ENCODE peak calls at places on chromosomes 16 and 17, in four cellular contexts. R is activated CD4-positive, alpha-beta T cell treated with anti-CD3 and anti-CD28 coated beads, Interleukin-2, amount 10 ng/mL, durations not matched to agents 7 days and 5 days; W is left ventricle myocardium inferior; U is effector memory CD8-positive, alpha-beta T cell. X is an unnamed sample.
A peak's percentile ranks its signal among the peaks of the same experiment; 100 is the strongest.

GRCh38 chr16:13397126-13397525 is 495.7 kb downstream of the SHISA9 start:
- DNase-seq in U (no peak), W (no peak), R (no peak), X (no peak)

GRCh38 chr16:30722916-30723315 is 23.9 kb downstream of the SRCAP start:
- DNase-seq in U (no peak), R (no peak), W (no peak), X (no peak)

GRCh38 chr16:4298761-4299522 is 16.9 kb upstream of the GLIS2 start:
- DNase-seq in W (peak; percentile 80), U (no peak), R (no peak), X (peak; percentile 97)

GRCh38 chr17:78210111-78210510 is 3.9 kb upstream of the BIRC5 start:
- DNase-seq in U (no peak), R (no peak), W (no peak), X (no peak)

GRCh38 chr17:79543566-79543965 is 67.3 kb downstream of the RBFOX3 start:
- DNase-seq in U (no peak), W (no peak), R (no peak), X (no peak)

GRCh38 chr16:58494981-58495860 is 4.7 kb upstream of the NDRG4 start:
- DNase-seq in W (peak; percentile 69), U (no peak), R (peak; percentile 82), X (peak; percentile 88)

GRCh38 chr17:65772989-65773388 is 211.5 kb upstream of the AXIN2 start:
- DNase-seq in R (no peak), U (no peak), W (no peak), X (no peak)

GRCh38 chr17:60087882-60088669 is 9.4 kb upstream of the HEATR6 start:
- DNase-seq in U (no peak), W (no peak), R (no peak), X (peak; percentile 51)

GRCh38 chr16:13945734-13946490 is 26.0 kb downstream of the ERCC4 start:
- DNase-seq in W (no peak), U (no peak), R (no peak), X (no peak)

GRCh38 chr16:47732122-47732805 is 271.1 kb downstream of the PHKB start:
- DNase-seq in U (no peak), R (peak; percentile 21), W (no peak), X (peak; percentile 73)

GRCh38 chr16:83802135-83802534 is 5.6 kb upstream of the HSBP1 start:
- DNase-seq in W (no peak), R (no peak), U (no peak), X (peak; percentile 93)

GRCh38 chr16:83839561-83839960 is 31.8 kb downstream of the HSBP1 start:
- DNase-seq in W (no peak), U (no peak), R (no peak), X (no peak)

GRCh38 chr17:39955726-39956225 is 7.0 kb upstream of the GSDMA start:
- DNase-seq in U (no peak), W (no peak), R (no peak), X (no peak)

GRCh38 chr16:17397499-17397891 is 73.3 kb downstream of the XYLT1 start:
- DNase-seq in U (peak; percentile 36), W (no peak), R (no peak), X (peak; percentile 64)

GRCh38 chr17:28334176-28334575 is 1.1 kb downstream of the IFT20 start:
- DNase-seq in W (no peak), U (no peak), R (no peak), X (peak; percentile 57)